ENCODE peak calls at places on chromosomes 3 and 15, in ten cellular contexts. A is T-helper 17 cell; W is MCF 10A; H is KG1; G is sigmoid colon; B is stimulated activated CD8-positive, alpha-beta memory T cell treated with anti-CD3 and anti-CD28 coated beads, Interleukin-7, amount 100 ng/mL, for 24 hours; V is NCI-H460; L is NCI-H748 treated with DMSO at 0.1 percent for 48 hours; D is T1000; T is CD8-positive, alpha-beta T cell. Q is an unnamed sample.

GRCh38 chr3:82509106-82509842 is 747.8 kb upstream of the GBE1 start:
- DNase-seq in A (no peak), W (no peak), H (no peak), G (no peak), B (no peak), V (no peak), L (no peak), D (no peak), T (no peak), Q (no peak)

GRCh38 chr3:136931587-136931986 is 26.2 kb upstream of the IL20RB start:
- DNase-seq in A (no peak), W (no peak), H (no peak), G (no peak), B (no peak), V (no peak), L (no peak), D (no peak), T (no peak), Q (no peak)

GRCh38 chr15:66008920-66009572 is 139.8 kb downstream of the RAB11A start:
- DNase-seq in A (no peak), W (peak; percentile 54), H (no peak), G (no peak), B (no peak), V (no peak), L (no peak), D (no peak), T (no peak), Q (no peak)

GRCh38 chr15:25545017-25545416 is 106.2 kb upstream of the UBE3A start:
- DNase-seq in A (no peak), W (no peak), H (no peak), G (no peak), B (no peak), V (no peak), L (no peak), D (no peak), T (no peak), Q (no peak)

GRCh38 chr3:167437428-167438139 is 36.3 kb downstream of the SERPINI2 start:
- DNase-seq in A (no peak), W (no peak), H (no peak), G (no peak), B (no peak), V (no peak), L (no peak), D (no peak), T (no peak), Q (no peak)

GRCh38 chr3:148755570-148755969 is 57.9 kb downstream of the AGTR1 start:
- DNase-seq in A (no peak), W (no peak), H (no peak), G (no peak), B (no peak), V (no peak), L (no peak), D (no peak), T (no peak), Q (no peak)

GRCh38 chr3:104960579-104960978 is 406.1 kb upstream of the ALCAM start:
- DNase-seq in A (no peak), W (no peak), H (no peak), G (no peak), B (no peak), V (no peak), L (no peak), D (no peak), T (no peak), Q (no peak)

GRCh38 chr15:35932541-35932940 is 386.6 kb upstream of the DPH6 start:
- DNase-seq in A (no peak), W (no peak), H (no peak), G (no peak), B (no peak), V (no peak), L (no peak), D (no peak), T (no peak), Q (no peak)

GRCh38 chr3:102200126-102200525 is 234.7 kb upstream of the ZPLD1 start:
- DNase-seq in A (no peak), W (no peak), H (no peak), G (no peak), B (no peak), V (no peak), L (no peak), D (no peak), T (no peak), Q (no peak)

GRCh38 chr3:20225769-20226168 is 39.8 kb upstream of the SGO1 start:
- DNase-seq in A (no peak), W (peak; percentile 39), H (no peak), G (no peak), B (no peak), V (peak; percentile 6), L (no peak), D (no peak), T (no peak), Q (peak; percentile 5)

GRCh38 chr15:31161990-31162389 is 60.5 kb upstream of the TRPM1 start:
- DNase-seq in A (no peak), W (no peak), H (no peak), G (no peak), B (no peak), V (no peak), L (no peak), D (no peak), T (no peak), Q (no peak)

GRCh38 chr3:67294341-67294740 is 296.2 kb downstream of the KBTBD8 start:
- DNase-seq in A (no peak), W (no peak), H (no peak), G (no peak), B (no peak), V (no peak), L (no peak), D (no peak), T (no peak), Q (no peak)

GRCh38 chr15:76460347-76460746 is 123.8 kb downstream of the ISL2 start:
- DNase-seq in A (no peak), W (no peak), H (no peak), G (no peak), B (no peak), V (no peak), L (no peak), D (no peak), T (no peak), Q (no peak)

GRCh38 chr15:89103481-89104171 is 15.4 kb downstream of the ABHD2 start:
- DNase-seq in A (no peak), W (no peak), H (no peak), G (peak; percentile 53), B (no peak), V (no peak), L (no peak), D (no peak), T (no peak), Q (no peak)

GRCh38 chr15:98706387-98706786 is 58.0 kb downstream of the IGF1R start:
- DNase-seq in A (no peak), W (no peak), H (no peak), G (no peak), B (no peak), V (no peak), L (no peak), D (no peak), T (no peak), Q (no peak)

GRCh38 chr3:155110021-155110420 is 29.9 kb downstream of the MME start:
- DNase-seq in A (no peak), W (no peak), H (no peak), G (no peak), B (no peak), V (no peak), L (no peak), D (no peak), T (no peak), Q (no peak)

GRCh38 chr3:40869013-40869412 is 330.3 kb upstream of the CTNNB1 start:
- DNase-seq in A (no peak), W (no peak), H (no peak), G (no peak), B (no peak), V (no peak), L (no peak), D (no peak), T (no peak), Q (no peak)

GRCh38 chr15:69498282-69498681 is 45.7 kb downstream of the RPLP1 start:
- DNase-seq in A (no peak), W (no peak), H (no peak), G (no peak), B (no peak), V (no peak), L (no peak), D (no peak), T (no peak), Q (no peak)

GRCh38 chr3:38471260-38471857 is 17.7 kb downstream of the ACVR2B start:
- DNase-seq in A (no peak), W (no peak), H (no peak), G (no peak), B (no peak), V (no peak), L (no peak), D (no peak), T (no peak), Q (no peak)

GRCh38 chr3:4834403-4834866 is 144.8 kb upstream of the BHLHE40 start:
- DNase-seq in A (peak; percentile 60), W (no peak), H (peak; percentile 32), G (no peak), B (peak; percentile 51), V (no peak), L (no peak), D (no peak), T (peak; percentile 47), Q (no peak)

GRCh38 chr15:63465104-63465503 is 39.3 kb upstream of the USP3 start:
- DNase-seq in A (no peak), W (peak; percentile 71), H (no peak), G (no peak), B (no peak), V (no peak), L (no peak), D (no peak), T (no peak), Q (no peak)

GRCh38 chr3:50347187-50347813 is 1.8 kb upstream of the ZMYND10 start:
- DNase-seq in A (peak; percentile 68), W (peak; percentile 82), H (peak; percentile 29), G (peak; percentile 83), B (peak; percentile 50), V (peak; percentile 56), L (peak; percentile 37), D (peak; percentile 72), T (peak; percentile 52), Q (no peak)

GRCh38 chr3:115921711-115922110 is 298.4 kb downstream of the GAP43 start:
- DNase-seq in A (no peak), W (no peak), H (no peak), G (no peak), B (no peak), V (no peak), L (no peak), D (no peak), T (no peak), Q (no peak)

GRCh38 chr3:131072845-131073244 is 46.2 kb downstream of the NEK11 start:
- DNase-seq in A (no peak), W (no peak), H (no peak), G (peak; percentile 73), B (no peak), V (no peak), L (no peak), D (peak; percentile 13), T (no peak), Q (no peak)

GRCh38 chr15:83998486-83998885 is 237.1 kb upstream of the GOLGA6L4 start:
- DNase-seq in A (no peak), W (no peak), H (no peak), G (no peak), B (no peak), V (no peak), L (no peak), D (no peak), T (no peak), Q (no peak)

GRCh38 chr3:58236527-58237237 is 910 bp upstream of the ABHD6 start:
- DNase-seq in A (no peak), W (no peak), H (no peak), G (peak; percentile 74), B (no peak), V (no peak), L (no peak), D (no peak), T (no peak), Q (no peak)

GRCh38 chr15:101597360-101597928 is 54.7 kb downstream of the TM2D3 start:
- DNase-seq in A (no peak), W (peak; percentile 29), H (no peak), G (no peak), B (no peak), V (no peak), L (no peak), D (no peak), T (no peak), Q (no peak)

GRCh38 chr15:73571346-73571745 is 61.8 kb downstream of the NPTN start:
- DNase-seq in A (no peak), W (no peak), H (no peak), G (no peak), B (no peak), V (no peak), L (peak; percentile 17), D (no peak), T (no peak), Q (peak; percentile 18)

Q was measured in NCI-H2081 treated with DMSO at 0.1 percent for 48 hours.